ENCODE peak calls at places on chromosome 21, in six cellular contexts. One of them, this sample, is unnamed.
A peak's percentile ranks its signal among the peaks of the same experiment; 100 is the strongest.

GRCh38 chr21:42132183-42132582 is 61.1 kb downstream of the UMODL1 start:
- DNase-seq in body of pancreas: no peak
- DNase-seq in fibroblast of mammary gland: no peak
- DNase-seq in fibroblast of pulmonary artery: no peak
- DNase-seq in kidney glomerular epithelial cell: no peak
- DNase-seq in EH: no peak
- DNase-seq in this sample: no peak

GRCh38 chr21:42939581-42940413 is 14.4 kb upstream of the ERVH48-1 start:
- DNase-seq in body of pancreas: peak; percentile 81
- DNase-seq in EH: peak; percentile 96
- DNase-seq in kidney glomerular epithelial cell: peak; percentile 76
- DNase-seq in fibroblast of pulmonary artery: peak; percentile 98
- DNase-seq in fibroblast of mammary gland: peak; percentile 99
- DNase-seq in this sample: peak; percentile 90

GRCh38 chr21:30072496-30072895 is 94.1 kb downstream of the CLDN17 start:
- DNase-seq in fibroblast of pulmonary artery: peak; percentile 44
- DNase-seq in fibroblast of mammary gland: peak; percentile 52
- DNase-seq in EH: no peak
- DNase-seq in body of pancreas: peak; percentile 19
- DNase-seq in kidney glomerular epithelial cell: no peak
- DNase-seq in this sample: no peak

GRCh38 chr21:32771134-32771523 is 426 bp downstream of the PAXBP1 start:
- DNase-seq in fibroblast of pulmonary artery: peak; percentile 62
- DNase-seq in EH: peak; percentile 68
- DNase-seq in fibroblast of mammary gland: peak; percentile 62
- DNase-seq in kidney glomerular epithelial cell: no peak
- DNase-seq in body of pancreas: peak; percentile 61
- DNase-seq in this sample: no peak

GRCh38 chr21:46154955-46155513 is 345 bp downstream of the FTCD start:
- DNase-seq in fibroblast of pulmonary artery: no peak
- DNase-seq in kidney glomerular epithelial cell: no peak
- DNase-seq in fibroblast of mammary gland: no peak
- DNase-seq in body of pancreas: no peak
- DNase-seq in EH: no peak
- DNase-seq in this sample: no peak

GRCh38 chr21:36551731-36552457 is 72.0 kb upstream of the CLDN14 start:
- DNase-seq in kidney glomerular epithelial cell: no peak
- DNase-seq in EH: peak; percentile 93
- DNase-seq in fibroblast of mammary gland: peak; percentile 93
- DNase-seq in fibroblast of pulmonary artery: peak; percentile 67
- DNase-seq in body of pancreas: no peak
- DNase-seq in this sample: no peak

GRCh38 chr21:32702702-32703101 is 25.1 kb downstream of the SYNJ1 start:
- DNase-seq in EH: peak; percentile 66
- DNase-seq in fibroblast of pulmonary artery: peak; percentile 83
- DNase-seq in kidney glomerular epithelial cell: no peak
- DNase-seq in body of pancreas: no peak
- DNase-seq in fibroblast of mammary gland: peak; percentile 71
- DNase-seq in this sample: no peak

GRCh38 chr21:38712076-38712475 is 93.7 kb upstream of the ETS2 start:
- DNase-seq in EH: peak; percentile 57
- DNase-seq in fibroblast of mammary gland: peak; percentile 55
- DNase-seq in fibroblast of pulmonary artery: peak; percentile 57
- DNase-seq in body of pancreas: no peak
- DNase-seq in kidney glomerular epithelial cell: peak; percentile 17
- DNase-seq in this sample: no peak

GRCh38 chr21:19122371-19122770 is 718.8 kb upstream of the TMPRSS15 start:
- DNase-seq in kidney glomerular epithelial cell: no peak
- DNase-seq in body of pancreas: no peak
- DNase-seq in fibroblast of mammary gland: no peak
- DNase-seq in fibroblast of pulmonary artery: no peak
- DNase-seq in EH: no peak
- DNase-seq in this sample: no peak